ENCODE peak calls at places on chromosomes 4 and X, in four cellular contexts. One of them, this sample, is unnamed.

GRCh38 chr4:16896871-16897270 is 1.6 kb downstream of the LDB2 start:
- DNase-seq in K562: no peak
- DNase-seq in HepG2: no peak
- DNase-seq in GM12878: no peak
- DNase-seq in this sample: no peak

GRCh38 chr4:129926936-129927335 is 831.0 kb downstream of the C4orf33 start:
- DNase-seq in K562: no peak
- DNase-seq in HepG2: no peak
- DNase-seq in GM12878: no peak
- DNase-seq in this sample: no peak

GRCh38 chr4:66750273-66750672 is 795.0 kb downstream of the CENPC start:
- DNase-seq in K562: no peak
- DNase-seq in HepG2: no peak
- DNase-seq in GM12878: no peak
- DNase-seq in this sample: no peak

GRCh38 chr4:71187399-71188196 is 151.2 kb upstream of the SLC4A4 start:
- DNase-seq in K562: no peak
- DNase-seq in HepG2: no peak
- DNase-seq in GM12878: no peak
- DNase-seq in this sample: no peak

GRCh38 chr4:65510976-65511375 is 159.3 kb downstream of the EPHA5 start:
- DNase-seq in K562: no peak
- DNase-seq in HepG2: no peak
- DNase-seq in GM12878: no peak
- DNase-seq in this sample: no peak

GRCh38 chr4:142334931-142335330 is 511.2 kb downstream of the INPP4B start:
- DNase-seq in K562: no peak
- DNase-seq in HepG2: no peak
- DNase-seq in GM12878: no peak
- DNase-seq in this sample: no peak

GRCh38 chr4:185215261-185215660 is 5.9 kb downstream of the SNX25 start:
- DNase-seq in K562: no peak
- DNase-seq in HepG2: no peak
- DNase-seq in GM12878: no peak
- DNase-seq in this sample: no peak

GRCh38 chr4:186037692-186038658 is 31.0 kb upstream of the TLR3 start:
- DNase-seq in K562: peak; percentile 53
- DNase-seq in HepG2: peak; percentile 59
- DNase-seq in GM12878: peak; percentile 36
- DNase-seq in this sample: peak; percentile 61

GRCh38 chr4:76087007-76087769 is 12.7 kb downstream of the ART3 start:
- DNase-seq in K562: peak; percentile 71
- DNase-seq in HepG2: peak; percentile 86
- DNase-seq in GM12878: no peak
- DNase-seq in this sample: peak; percentile 51

GRCh38 chr4:22129454-22130075 is 181.0 kb upstream of the KCNIP4 start:
- DNase-seq in K562: peak; percentile 8
- DNase-seq in HepG2: peak; percentile 5
- DNase-seq in GM12878: no peak
- DNase-seq in this sample: peak; percentile 25

GRCh38 chrX:51459125-51459524 is 37.3 kb downstream of the NUDT11 start:
- DNase-seq in K562: peak; percentile 5
- DNase-seq in HepG2: peak; percentile 3
- DNase-seq in GM12878: no peak
- DNase-seq in this sample: no peak

GRCh38 chr4:41880022-41880837 is 55.0 kb upstream of the TMEM33 start:
- DNase-seq in K562: no peak
- DNase-seq in HepG2: no peak
- DNase-seq in GM12878: no peak
- DNase-seq in this sample: peak; percentile 47

GRCh38 chr4:34323549-34324325 is 1920.6 kb downstream of the ARAP2 start:
- DNase-seq in K562: no peak
- DNase-seq in HepG2: no peak
- DNase-seq in GM12878: no peak
- DNase-seq in this sample: no peak

GRCh38 chr4:75745192-75745591 is 20.8 kb downstream of the USO1 start:
- DNase-seq in K562: peak; percentile 15
- DNase-seq in HepG2: peak; percentile 67
- DNase-seq in GM12878: no peak
- DNase-seq in this sample: no peak

GRCh38 chr4:104915373-104915772 is 231.3 kb upstream of the TET2 start:
- DNase-seq in K562: no peak
- DNase-seq in HepG2: no peak
- DNase-seq in GM12878: no peak
- DNase-seq in this sample: no peak

GRCh38 chr4:42425146-42426065 is 28.1 kb downstream of the SHISA3 start:
- DNase-seq in K562: no peak
- DNase-seq in HepG2: no peak
- DNase-seq in GM12878: no peak
- DNase-seq in this sample: no peak

GRCh38 chrX:118182050-118182449 is 65.4 kb upstream of the KLHL13 start:
- DNase-seq in K562: no peak
- DNase-seq in HepG2: no peak
- DNase-seq in GM12878: no peak
- DNase-seq in this sample: no peak

DNA sequence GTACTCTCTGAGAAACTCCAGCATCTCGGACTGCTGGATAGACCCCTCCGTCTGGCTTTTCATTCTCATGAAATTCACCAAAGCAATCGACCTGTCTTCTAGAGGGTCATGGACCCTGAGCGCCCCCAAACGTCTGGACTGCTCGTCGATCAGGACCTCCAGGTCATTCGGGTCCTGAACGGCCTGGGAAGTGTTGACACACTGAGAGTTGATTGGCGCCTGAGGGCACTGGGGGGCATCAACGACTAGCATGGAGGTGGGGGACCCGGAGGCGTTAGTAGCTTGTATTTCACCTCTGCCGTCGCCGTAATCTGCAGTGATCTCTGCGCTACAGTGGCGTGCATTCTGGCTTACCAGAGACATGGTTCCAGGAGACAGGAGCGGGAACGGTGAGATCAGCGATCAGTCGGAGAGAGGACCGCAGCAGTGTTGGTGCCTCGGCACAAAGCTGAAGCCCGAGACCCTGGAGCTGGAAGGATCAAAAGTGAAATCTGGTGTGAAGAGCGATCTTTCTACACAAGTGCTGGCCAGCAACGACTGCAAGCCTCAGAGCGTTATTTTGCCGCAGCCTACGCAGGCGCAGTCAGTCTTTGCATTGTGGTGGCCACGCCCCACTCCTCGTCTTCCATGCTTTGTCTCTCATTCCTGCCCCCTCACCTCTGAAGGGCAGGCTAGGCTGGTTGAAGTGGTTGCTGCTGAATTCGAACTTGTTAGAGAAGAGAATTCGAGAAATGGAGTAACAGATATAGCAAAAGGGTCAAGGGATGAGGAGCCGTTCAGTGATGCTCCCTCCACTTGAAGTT is at the start of gene MAGEE2:
- DNase-seq in K562: no peak
- DNase-seq in HepG2: peak; percentile 0
- DNase-seq in GM12878: no peak
- DNase-seq in this sample: peak; percentile 30
- TF ChIP-seq NFIC in K562: no peak
- TF ChIP-seq NFIC in HepG2: no peak
- TF ChIP-seq NFIC in GM12878: no peak
- TF ChIP-seq NFIC in this sample: no peak

GRCh38 chrX:17674611-17675010 is 62.7 kb upstream of the SCML1 start:
- DNase-seq in K562: no peak
- DNase-seq in HepG2: no peak
- DNase-seq in GM12878: no peak
- DNase-seq in this sample: no peak
- TF ChIP-seq NFIC in K562: no peak
- TF ChIP-seq NFIC in HepG2: no peak
- TF ChIP-seq NFIC in GM12878: no peak
- TF ChIP-seq NFIC in this sample: no peak

DNA sequence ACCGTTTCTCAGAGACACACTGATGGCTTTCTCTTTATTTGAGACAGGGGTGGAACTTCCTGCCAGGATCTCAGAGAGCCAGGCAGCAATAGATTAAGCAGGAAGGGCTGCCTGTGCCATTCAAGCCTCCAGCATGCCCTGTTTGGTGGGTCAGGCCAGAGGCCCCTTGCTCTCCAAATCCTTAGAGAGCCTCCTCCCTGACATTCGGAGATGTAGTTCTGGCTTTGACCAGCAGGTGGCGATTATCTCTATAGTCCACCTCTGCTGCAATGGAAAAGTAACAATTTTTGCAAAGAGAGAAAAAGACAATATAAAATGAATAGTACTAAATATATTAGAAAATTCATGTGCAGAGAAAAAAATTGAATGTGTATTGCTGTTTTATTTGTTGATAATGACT is 93.9 kb downstream of the NXF2B start:
- DNase-seq in K562: peak; percentile 21
- DNase-seq in HepG2: peak; percentile 6
- DNase-seq in GM12878: no peak
- DNase-seq in this sample: peak; percentile 61
- TF ChIP-seq NFIC in K562: no peak
- TF ChIP-seq NFIC in HepG2: no peak
- TF ChIP-seq NFIC in GM12878: no peak
- TF ChIP-seq NFIC in this sample: no peak

GRCh38 chr4:100933628-100934027 is 413.7 kb downstream of the PPP3CA start:
- DNase-seq in K562: no peak
- DNase-seq in HepG2: no peak
- DNase-seq in GM12878: no peak
- DNase-seq in this sample: no peak

GRCh38 chr4:100935090-100935489 is 412.2 kb downstream of the PPP3CA start:
- DNase-seq in K562: no peak
- DNase-seq in HepG2: no peak
- DNase-seq in GM12878: no peak
- DNase-seq in this sample: peak; percentile 9

GRCh38 chr4:100929135-100929534 is 411.3 kb upstream of the EMCN start:
- DNase-seq in K562: no peak
- DNase-seq in HepG2: no peak
- DNase-seq in GM12878: no peak
- DNase-seq in this sample: no peak

GRCh38 chr4:100926039-100926717 is 408.4 kb upstream of the EMCN start:
- DNase-seq in K562: no peak
- DNase-seq in HepG2: no peak
- DNase-seq in GM12878: no peak
- DNase-seq in this sample: no peak

GRCh38 chr4:100929753-100930152 is 411.9 kb upstream of the EMCN start:
- DNase-seq in K562: no peak
- DNase-seq in HepG2: no peak
- DNase-seq in GM12878: no peak
- DNase-seq in this sample: no peak
- TF ChIP-seq NFIC in K562: no peak
- TF ChIP-seq NFIC in HepG2: no peak
- TF ChIP-seq NFIC in GM12878: no peak
- TF ChIP-seq NFIC in this sample: no peak

GRCh38 chr4:119525005-119525749 is 103.4 kb downstream of the PDE5A start:
- DNase-seq in K562: no peak
- DNase-seq in HepG2: peak; percentile 81
- DNase-seq in GM12878: no peak
- DNase-seq in this sample: no peak

GRCh38 chr4:119529788-119530187 is 98.8 kb downstream of the PDE5A start:
- DNase-seq in K562: no peak
- DNase-seq in HepG2: no peak
- DNase-seq in GM12878: no peak
- DNase-seq in this sample: no peak

GRCh38 chr4:119523399-119523798 is 105.2 kb downstream of the PDE5A start:
- DNase-seq in K562: no peak
- DNase-seq in HepG2: no peak
- DNase-seq in GM12878: no peak
- DNase-seq in this sample: no peak

GRCh38 chr4:119526786-119527550 is 101.6 kb downstream of the PDE5A start:
- DNase-seq in K562: no peak
- DNase-seq in HepG2: peak; percentile 44
- DNase-seq in GM12878: no peak
- DNase-seq in this sample: no peak

DNA sequence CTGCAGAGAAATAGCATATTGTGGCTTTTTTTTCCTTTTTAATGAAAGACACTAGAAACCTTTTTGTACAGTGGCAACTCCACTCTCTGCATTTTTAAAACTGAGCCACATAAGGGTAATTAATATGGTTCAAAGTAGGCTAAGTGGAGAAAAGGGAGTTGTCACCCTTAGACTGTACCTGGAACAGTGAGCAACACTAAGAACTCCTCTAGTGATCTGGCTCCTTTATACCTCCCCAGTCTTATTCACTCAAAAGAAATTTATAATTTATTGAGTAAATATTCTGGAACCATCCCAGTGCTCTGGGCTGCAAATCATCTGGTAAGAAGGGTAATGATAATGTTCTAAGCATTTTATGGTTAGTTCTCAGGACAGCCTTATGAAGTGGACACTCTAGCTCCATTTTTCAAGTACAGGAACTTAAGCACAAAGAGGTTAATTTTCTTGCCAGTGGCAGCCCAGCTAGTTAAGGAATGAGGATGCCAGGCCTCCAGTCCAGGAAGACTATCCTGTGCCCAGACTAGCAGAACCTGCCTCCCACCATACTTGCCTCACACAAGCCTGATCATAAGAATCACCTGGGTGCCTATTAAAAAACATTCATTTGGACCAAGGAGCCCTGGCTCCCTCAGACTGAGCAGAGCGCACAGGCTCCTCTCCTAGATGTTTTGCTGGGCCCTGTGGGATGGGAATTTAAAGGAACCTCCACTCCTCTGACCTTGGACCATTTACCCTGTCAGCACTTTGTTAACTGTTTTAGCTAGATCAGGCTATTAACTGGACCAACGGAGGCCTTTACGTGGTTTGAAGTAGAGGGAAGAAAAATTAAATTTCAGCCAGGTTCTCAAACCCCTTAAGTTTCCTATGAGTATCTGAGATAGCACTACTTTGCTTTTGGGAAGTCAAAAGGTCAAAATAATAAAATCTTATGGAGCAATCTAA is 102.6 kb downstream of the PDE5A start:
- DNase-seq in K562: no peak
- DNase-seq in HepG2: no peak
- DNase-seq in GM12878: no peak
- DNase-seq in this sample: no peak
- TF ChIP-seq NFIC in K562: no peak
- TF ChIP-seq NFIC in HepG2: no peak
- TF ChIP-seq NFIC in GM12878: no peak
- TF ChIP-seq NFIC in this sample: no peak

DNA sequence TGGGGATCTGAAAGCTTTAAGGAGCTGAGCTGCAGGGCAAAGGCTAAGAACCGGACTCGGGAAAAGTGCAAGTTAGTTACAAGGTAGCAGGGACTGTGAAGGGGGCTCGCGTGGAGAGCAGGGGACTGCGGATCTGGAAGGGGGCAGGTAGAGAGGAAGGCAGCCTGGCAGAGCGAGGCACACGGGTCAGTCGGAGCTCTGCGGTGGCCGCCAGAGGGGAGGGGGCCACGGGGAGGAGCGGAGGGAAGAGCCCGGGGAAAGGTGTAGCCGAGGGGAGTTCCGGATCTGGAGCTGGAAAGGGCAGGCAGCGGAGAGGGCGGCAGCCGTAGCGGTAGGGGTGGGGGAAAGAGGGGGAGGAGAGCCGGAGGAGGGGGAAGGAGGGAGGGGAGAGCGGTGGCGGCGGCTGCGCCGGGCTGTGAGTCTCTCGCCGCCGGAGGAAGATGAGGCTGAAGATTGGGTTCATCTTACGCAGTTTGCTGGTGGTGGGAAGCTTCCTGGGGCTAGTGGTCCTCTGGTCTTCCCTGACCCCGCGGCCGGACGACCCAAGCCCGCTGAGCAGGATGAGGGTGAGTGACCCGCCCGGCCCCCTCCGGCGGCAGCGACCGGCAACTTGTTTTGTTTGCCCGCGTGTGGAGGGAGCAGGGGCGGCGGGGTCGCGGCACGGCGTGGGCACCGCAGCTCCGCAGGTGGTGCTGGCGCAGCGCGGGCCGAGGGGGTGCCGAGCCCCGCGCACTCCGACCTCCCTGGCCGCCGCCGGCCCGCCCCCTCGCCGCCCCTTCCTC is at the start of gene GALNT7:
- DNase-seq in K562: peak; percentile 92
- DNase-seq in HepG2: no peak
- DNase-seq in GM12878: no peak
- DNase-seq in this sample: peak; percentile 92
- TF ChIP-seq NFIC in K562: peak; percentile 46
- TF ChIP-seq NFIC in HepG2: no peak
- TF ChIP-seq NFIC in GM12878: no peak
- TF ChIP-seq NFIC in this sample: no peak

This sample was measured in SK-N-SH.